ENCODE peak calls at places on chromosomes 6 and 20, in four cellular contexts. M is Panc1; P is GM12865; L is stimulated activated CD4-positive, alpha-beta T cell treated with anti-CD3 and anti-CD28 coated beads, Interleukin-15, amount 100 ng/mL, for 1 hour. F is an unnamed sample.
A peak's percentile ranks its signal among the peaks of the same experiment; 100 is the strongest.

GRCh38 chr6:111472933-111473435 is 10.0 kb downstream of the REV3L start:
- DNase-seq in M (no peak), P (no peak), L (no peak), F (no peak)

GRCh38 chr6:32087574-32088486 is 21.3 kb downstream of the TNXB start:
- DNase-seq in M (peak; percentile 10), P (peak; percentile 84), L (peak; percentile 45), F (no peak)

GRCh38 chr6:136604928-136605485 is 54.8 kb upstream of the MAP7 start:
- DNase-seq in M (no peak), P (no peak), L (no peak), F (no peak)

GRCh38 chr20:41183831-41184230 is 46.5 kb downstream of the PLCG1 start:
- DNase-seq in M (no peak), P (no peak), L (no peak), F (no peak)

GRCh38 chr20:50320910-50321796 is 130.5 kb downstream of the CEBPB start:
- DNase-seq in M (no peak), P (peak; percentile 28), L (no peak), F (peak; percentile 81)

GRCh38 chr6:83978324-83978734 is 55.2 kb upstream of the MRAP2 start:
- DNase-seq in M (no peak), P (no peak), L (no peak), F (no peak)

GRCh38 chr6:85049282-85049681 is 284.9 kb upstream of the TBX18 start:
- DNase-seq in M (no peak), P (no peak), L (no peak), F (peak; percentile 3)

GRCh38 chr6:49462071-49462470 is 982 bp downstream of the MMUT start:
- DNase-seq in M (no peak), P (no peak), L (no peak), F (no peak)

GRCh38 chr6:133340557-133340956 is 99.4 kb downstream of the EYA4 start:
- DNase-seq in M (no peak), P (no peak), L (no peak), F (no peak)

GRCh38 chr6:154995241-154996162 is at the start of gene TIAM2:
- DNase-seq in M (no peak), P (no peak), L (no peak), F (no peak)

GRCh38 chr6:6712979-6713514 is 124.5 kb downstream of the LY86 start:
- DNase-seq in M (no peak), P (peak; percentile 45), L (no peak), F (no peak)

GRCh38 chr6:170371588-170371987 is 65.0 kb downstream of the FAM120B start:
- DNase-seq in M (no peak), P (no peak), L (no peak), F (no peak)

GRCh38 chr6:63637865-63638445 is 2.4 kb downstream of the PHF3 start:
- DNase-seq in M (no peak), P (no peak), L (no peak), F (no peak)

GRCh38 chr6:36444470-36444869 is 1.7 kb downstream of the KCTD20 start:
- DNase-seq in M (no peak), P (no peak), L (no peak), F (no peak)

GRCh38 chr6:157943249-157943963 is 38.3 kb upstream of the SYNJ2 start:
- DNase-seq in M (no peak), P (no peak), L (no peak), F (no peak)

GRCh38 chr6:24524801-24525200 is 30.0 kb downstream of the ALDH5A1 start:
- DNase-seq in M (peak; percentile 36), P (peak; percentile 76), L (no peak), F (peak; percentile 23)

GRCh38 chr20:58366016-58366415 is 23.0 kb upstream of the VAPB start:
- DNase-seq in M (no peak), P (no peak), L (no peak), F (no peak)

GRCh38 chr6:143267740-143268139 is 182.8 kb downstream of the ADAT2 start:
- DNase-seq in M (no peak), P (no peak), L (no peak), F (no peak)

GRCh38 chr6:39049575-39050283 is 1.1 kb downstream of the GLP1R start:
- DNase-seq in M (no peak), P (no peak), L (no peak), F (no peak)

GRCh38 chr20:25059866-25060465 is 2.0 kb upstream of the ACSS1 start:
- DNase-seq in M (no peak), P (no peak), L (no peak), F (no peak)

GRCh38 chr20:13200767-13201500 is 20.1 kb upstream of the ISM1 start:
- DNase-seq in M (no peak), P (no peak), L (no peak), F (no peak)

GRCh38 chr6:17418281-17419188 is 25.1 kb downstream of the CAP2 start:
- DNase-seq in M (no peak), P (no peak), L (no peak), F (no peak)

GRCh38 chr20:58716476-58717277 is 24.1 kb downstream of the NPEPL1 start:
- DNase-seq in M (no peak), P (no peak), L (no peak), F (no peak)

GRCh38 chr20:2102585-2103453 is 1.2 kb downstream of the STK35 start:
- DNase-seq in M (no peak), P (peak; percentile 92), L (peak; percentile 74), F (peak; percentile 70)

GRCh38 chr6:25138024-25138696 is 141.0 kb upstream of the CARMIL1 start:
- DNase-seq in M (peak; percentile 12), P (peak; percentile 91), L (peak; percentile 50), F (peak; percentile 29)

GRCh38 chr20:50595988-50596693 is 86.0 kb downstream of the PTPN1 start:
- DNase-seq in M (no peak), P (no peak), L (no peak), F (no peak)

GRCh38 chr6:149905371-149905910 is 7.5 kb upstream of the RAET1E start:
- DNase-seq in M (no peak), P (no peak), L (no peak), F (no peak)

GRCh38 chr6:21157186-21157929 is 436.2 kb upstream of the SOX4 start:
- DNase-seq in M (no peak), P (peak; percentile 64), L (no peak), F (no peak)

GRCh38 chr20:43781215-43781614 is 54.4 kb upstream of the GTSF1L start:
- DNase-seq in M (no peak), P (peak; percentile 25), L (no peak), F (no peak)